ENCODE peak calls at places on chromosomes 2 and 18, in ten cellular contexts. T is pulmonary artery endothelial cell; M is NCI-H1092; E is mesothelial cell of epicardium; Q is stimulated activated CD4-positive, alpha-beta T cell treated with anti-CD3 and anti-CD28 coated beads, Interleukin-1b, Interleukin-23, amount 100 ng/mL, for 24 hours; X is heart left ventricle; F is GM12865; R is endothelial cell; J is iris pigment epithelial cell; G is G401. P is an unnamed sample.

GRCh38 chr18:62572456-62572855 is 49.6 kb downstream of the ZCCHC2 start:
- DNase-seq in F (no peak), Q (no peak), R (no peak), G (no peak), T (no peak), J (no peak), M (no peak), X (no peak), E (no peak), P (peak; percentile 22)

GRCh38 chr2:75174981-75175380 is 24.3 kb downstream of the TACR1 start:
- DNase-seq in R (no peak), E (no peak), J (no peak), X (no peak), G (no peak), M (no peak), Q (no peak), T (no peak), F (no peak), P (no peak)

GRCh38 chr2:128272586-128273468 is 45.8 kb downstream of the HS6ST1 start:
- DNase-seq in X (no peak), T (no peak), R (peak; percentile 2), Q (no peak), E (no peak), M (no peak), F (no peak), G (no peak), J (no peak), P (no peak)

GRCh38 chr2:100923461-100924020 is 78.5 kb upstream of the RPL31 start:
- DNase-seq in T (no peak), Q (no peak), R (no peak), F (no peak), X (no peak), G (no peak), J (no peak), M (no peak), E (no peak), P (no peak)

GRCh38 chr2:58039170-58039611 is 7.4 kb upstream of the VRK2 start:
- DNase-seq in R (no peak), M (no peak), Q (no peak), F (peak; percentile 56), T (peak; percentile 51), E (no peak), G (no peak), J (peak; percentile 68), X (no peak), P (no peak)

GRCh38 chr2:235605306-235605998 is 111.6 kb downstream of the AGAP1 start:
- DNase-seq in J (peak; percentile 98), E (no peak), M (peak; percentile 42), T (no peak), R (peak; percentile 24), X (peak; percentile 89), Q (no peak), F (no peak), G (peak; percentile 93), P (peak; percentile 84)

GRCh38 chr18:80200171-80200931 is 47.0 kb downstream of the PARD6G start:
- DNase-seq in J (no peak), E (no peak), M (peak; percentile 43), X (no peak), R (no peak), Q (no peak), T (no peak), F (no peak), G (peak; percentile 37), P (no peak)

GRCh38 chr2:74001121-74001520 is 16.4 kb downstream of the TET3 start:
- DNase-seq in G (no peak), R (no peak), X (no peak), Q (no peak), F (no peak), J (no peak), T (no peak), M (no peak), E (no peak), P (no peak)

GRCh38 chr2:38155-38554 is 8.2 kb downstream of the FAM110C start:
- DNase-seq in R (no peak), T (no peak), G (no peak), E (no peak), Q (no peak), F (no peak), J (no peak), M (no peak), X (no peak), P (peak; percentile 87)

GRCh38 chr18:39462436-39462835 is 1896.8 kb upstream of the CELF4 start:
- DNase-seq in E (no peak), J (peak; percentile 74), Q (no peak), M (no peak), X (no peak), R (no peak), F (no peak), T (peak; percentile 70), G (no peak), P (no peak)

GRCh38 chr18:48913201-48913600 is 37.6 kb downstream of the SMAD7 start:
- DNase-seq in Q (peak; percentile 18), J (no peak), X (no peak), R (no peak), G (no peak), M (no peak), T (no peak), F (peak; percentile 60), E (no peak), P (no peak)

GRCh38 chr2:110731064-110731463 is 1.3 kb upstream of the ACOXL start:
- DNase-seq in G (no peak), R (no peak), F (peak; percentile 57), E (no peak), M (no peak), J (no peak), X (no peak), Q (no peak), T (no peak), P (no peak)

GRCh38 chr2:206127656-206128055 is 31.6 kb downstream of the NDUFS1 start:
- DNase-seq in M (no peak), G (peak; percentile 2), E (no peak), J (peak; percentile 12), R (no peak), X (no peak), F (no peak), T (no peak), Q (no peak), P (no peak)

GRCh38 chr18:44939037-44939665 is 258.5 kb downstream of the SETBP1 start:
- DNase-seq in Q (no peak), J (peak; percentile 3), X (no peak), F (no peak), T (no peak), G (no peak), M (no peak), E (no peak), R (no peak), P (no peak)

GRCh38 chr18:48842259-48843061 is 108.3 kb downstream of the SMAD7 start:
- DNase-seq in E (no peak), J (peak; percentile 67), M (no peak), G (no peak), T (peak; percentile 88), R (peak; percentile 28), Q (no peak), X (no peak), F (no peak), P (no peak)

GRCh38 chr2:207265363-207265762 is 99.6 kb upstream of the KLF7 start:
- DNase-seq in Q (no peak), X (no peak), T (no peak), F (no peak), J (no peak), R (no peak), G (no peak), E (no peak), M (no peak), P (no peak)

GRCh38 chr18:45024357-45025107 is 343.8 kb downstream of the SETBP1 start:
- DNase-seq in R (no peak), G (no peak), F (peak; percentile 3), M (no peak), T (no peak), Q (no peak), X (no peak), J (no peak), E (no peak), P (no peak)

P was measured in RWPE1.